ENCODE peak calls at places on chromosomes 12 and 14, in six cellular contexts. One of them, this sample, is unnamed.

GRCh38 chr14:23358042-23358441 is 5.4 kb upstream of the SLC22A17 start:
- ATAC-seq in Right ventricle myocardium superior: peak
- ATAC-seq in upper lobe of left lung: no peak
- ATAC-seq in T-cell: no peak
- ATAC-seq in stimulated activated naive CD8-positive, alpha-beta T cell treated with anti-CD3 and anti-CD28 coated beads, Interleukin-15, amount 100 ng/mL, for 72 hours: no peak
- ATAC-seq in activated CD4-positive, alpha-beta T cell treated with anti-CD3 and anti-CD28 coated beads for 36 hours: no peak
- ATAC-seq in this sample: no peak

GRCh38 chr12:99736760-99737159 is 89.2 kb downstream of the GARIN6 start:
- ATAC-seq in stimulated activated naive CD8-positive, alpha-beta T cell treated with anti-CD3 and anti-CD28 coated beads, Interleukin-15, amount 100 ng/mL, for 72 hours: no peak
- ATAC-seq in activated CD4-positive, alpha-beta T cell treated with anti-CD3 and anti-CD28 coated beads for 36 hours: no peak
- ATAC-seq in Right ventricle myocardium superior: no peak
- ATAC-seq in T-cell: no peak
- ATAC-seq in upper lobe of left lung: no peak
- ATAC-seq in this sample: no peak

GRCh38 chr12:65953621-65954020 is 129.3 kb downstream of the HMGA2 start:
- ATAC-seq in stimulated activated naive CD8-positive, alpha-beta T cell treated with anti-CD3 and anti-CD28 coated beads, Interleukin-15, amount 100 ng/mL, for 72 hours: no peak
- ATAC-seq in Right ventricle myocardium superior: no peak
- ATAC-seq in T-cell: no peak
- ATAC-seq in activated CD4-positive, alpha-beta T cell treated with anti-CD3 and anti-CD28 coated beads for 36 hours: no peak
- ATAC-seq in upper lobe of left lung: no peak
- ATAC-seq in this sample: no peak

GRCh38 chr12:52025301-52026172 is 18.8 kb downstream of the TAMALIN start:
- ATAC-seq in stimulated activated naive CD8-positive, alpha-beta T cell treated with anti-CD3 and anti-CD28 coated beads, Interleukin-15, amount 100 ng/mL, for 72 hours: peak
- ATAC-seq in activated CD4-positive, alpha-beta T cell treated with anti-CD3 and anti-CD28 coated beads for 36 hours: peak
- ATAC-seq in upper lobe of left lung: peak
- ATAC-seq in Right ventricle myocardium superior: peak
- ATAC-seq in T-cell: peak
- ATAC-seq in this sample: peak

GRCh38 chr12:8950287-8950574 is 786 bp upstream of the M6PR start:
- ATAC-seq in Right ventricle myocardium superior: no peak
- ATAC-seq in stimulated activated naive CD8-positive, alpha-beta T cell treated with anti-CD3 and anti-CD28 coated beads, Interleukin-15, amount 100 ng/mL, for 72 hours: peak
- ATAC-seq in activated CD4-positive, alpha-beta T cell treated with anti-CD3 and anti-CD28 coated beads for 36 hours: peak
- ATAC-seq in T-cell: peak
- ATAC-seq in upper lobe of left lung: peak
- ATAC-seq in this sample: peak

GRCh38 chr12:1533205-1533601 is 61.2 kb downstream of the FBXL14 start:
- ATAC-seq in Right ventricle myocardium superior: no peak
- ATAC-seq in activated CD4-positive, alpha-beta T cell treated with anti-CD3 and anti-CD28 coated beads for 36 hours: peak
- ATAC-seq in T-cell: peak
- ATAC-seq in stimulated activated naive CD8-positive, alpha-beta T cell treated with anti-CD3 and anti-CD28 coated beads, Interleukin-15, amount 100 ng/mL, for 72 hours: peak
- ATAC-seq in upper lobe of left lung: no peak
- ATAC-seq in this sample: peak

GRCh38 chr14:92601757-92602417 is 88.3 kb downstream of the RIN3 start:
- ATAC-seq in T-cell: no peak
- ATAC-seq in Right ventricle myocardium superior: peak
- ATAC-seq in upper lobe of left lung: no peak
- ATAC-seq in activated CD4-positive, alpha-beta T cell treated with anti-CD3 and anti-CD28 coated beads for 36 hours: no peak
- ATAC-seq in stimulated activated naive CD8-positive, alpha-beta T cell treated with anti-CD3 and anti-CD28 coated beads, Interleukin-15, amount 100 ng/mL, for 72 hours: no peak
- ATAC-seq in this sample: no peak

GRCh38 chr14:32820686-32821085 is 118.0 kb upstream of the NPAS3 start:
- ATAC-seq in Right ventricle myocardium superior: peak
- ATAC-seq in upper lobe of left lung: no peak
- ATAC-seq in T-cell: no peak
- ATAC-seq in stimulated activated naive CD8-positive, alpha-beta T cell treated with anti-CD3 and anti-CD28 coated beads, Interleukin-15, amount 100 ng/mL, for 72 hours: no peak
- ATAC-seq in activated CD4-positive, alpha-beta T cell treated with anti-CD3 and anti-CD28 coated beads for 36 hours: no peak
- ATAC-seq in this sample: no peak